ENCODE peak calls at places on chromosomes 13 and 19, in nine cellular contexts. T, F, A, Y, V, K, R, G and B are unnamed samples.

GRCh38 chr19:13118424-13119193 is 545 bp downstream of the NACC1 start:
- DNase-seq in Y (no peak), V (peak), G (peak), T (peak), A (no peak), F (peak), R (peak), K (peak), B (no peak)

GRCh38 chr13:93169980-93170379 is 56.6 kb upstream of the GPC6 start:
- DNase-seq in K (peak), F (no peak), R (no peak), T (peak), V (no peak), Y (no peak), G (no peak), A (no peak), B (no peak)

GRCh38 chr13:57557979-57558529 is 73.5 kb upstream of the PCDH17 start:
- DNase-seq in V (no peak), K (no peak), Y (no peak), G (peak), R (no peak), T (no peak), F (no peak), A (no peak), B (no peak)

GRCh38 chr19:1410136-1410786 is 2.9 kb downstream of the DAZAP1 start:
- DNase-seq in V (no peak), T (no peak), R (no peak), A (no peak), F (peak), Y (no peak), G (no peak), K (no peak), B (no peak)

GRCh38 chr13:114063545-114064515 is 68.6 kb downstream of the RASA3 start:
- DNase-seq in F (no peak), R (peak), Y (no peak), G (peak), K (no peak), V (no peak), T (peak), A (peak), B (no peak)

GRCh38 chr19:30681162-30681996 is 309.2 kb downstream of the ZNF536 start:
- DNase-seq in K (no peak), V (no peak), R (no peak), F (no peak), A (no peak), T (no peak), G (no peak), Y (peak), B (no peak)

GRCh38 chr13:42720116-42720857 is 61.1 kb upstream of the FAM216B start:
- DNase-seq in T (peak), R (no peak), K (peak), V (peak), A (no peak), G (no peak), Y (no peak), F (peak), B (no peak)

GRCh38 chr19:4675346-4675745 is 5.2 kb upstream of the MYDGF start:
- DNase-seq in V (no peak), T (no peak), G (no peak), R (no peak), K (no peak), A (no peak), F (no peak), Y (no peak), B (no peak)

GRCh38 chr13:113044431-113045114 is 61.0 kb upstream of the F7 start:
- DNase-seq in V (no peak), G (no peak), T (no peak), R (no peak), K (no peak), A (no peak), Y (no peak), F (no peak), B (no peak)

GRCh38 chr19:18594824-18595373 is 6.3 kb downstream of the REX1BD start:
- DNase-seq in F (no peak), G (no peak), A (no peak), K (no peak), T (no peak), V (no peak), Y (no peak), R (peak), B (no peak)

GRCh38 chr13:36445806-36446423 is 13.6 kb downstream of the CCNA1 start:
- DNase-seq in G (no peak), T (peak), F (no peak), R (no peak), A (no peak), V (no peak), Y (no peak), K (no peak), B (no peak)

GRCh38 chr19:38251564-38252051 is 4.6 kb downstream of the PPP1R14A start:
- DNase-seq in V (no peak), K (no peak), A (peak), G (no peak), Y (no peak), R (no peak), F (no peak), T (peak), B (no peak)

GRCh38 chr13:96141032-96141431 is 51.1 kb downstream of the HS6ST3 start:
- DNase-seq in T (peak), A (no peak), Y (no peak), K (no peak), R (no peak), G (peak), V (no peak), F (no peak), B (no peak)
- TF ChIP-seq CTCF in T (peak), A (peak), Y (no peak), K (no peak), R (no peak), G (peak), V (no peak), F (no peak), B (peak)

GRCh38 chr19:34580055-34580336 is 97.0 kb downstream of the SCGB2B2 start:
- DNase-seq in V (no peak), A (no peak), G (no peak), R (no peak), K (no peak), T (no peak), F (no peak), Y (no peak), B (no peak)
- TF ChIP-seq CTCF in V (no peak), A (no peak), G (no peak), R (no peak), K (no peak), T (no peak), F (no peak), Y (no peak), B (no peak)

DNA sequence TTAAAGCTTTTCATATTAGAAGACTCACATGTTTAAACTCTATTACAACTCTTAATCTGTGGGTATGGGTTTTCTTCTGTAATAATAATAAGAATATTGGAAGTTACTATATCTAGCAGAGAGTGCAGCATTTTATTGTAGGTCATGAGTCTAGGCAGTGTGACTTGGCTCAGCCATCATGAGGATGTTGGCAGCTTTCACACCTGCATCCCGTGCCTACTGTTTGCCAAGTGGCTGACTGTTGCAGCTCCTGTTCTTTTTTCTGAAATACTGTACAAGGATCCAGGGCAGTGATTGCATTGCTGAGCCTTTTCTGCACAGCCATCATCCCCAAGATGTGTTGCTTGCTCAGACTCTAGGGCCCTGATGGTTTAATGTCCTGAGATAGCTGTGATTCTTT is 47.4 kb downstream of the MTUS2 start:
- DNase-seq in A (no peak), T (no peak), R (no peak), G (no peak), F (no peak), V (no peak), Y (no peak), K (no peak), B (no peak)
- TF ChIP-seq CTCF in A (no peak), T (no peak), R (no peak), G (no peak), F (no peak), V (no peak), Y (no peak), K (no peak), B (no peak)

DNA sequence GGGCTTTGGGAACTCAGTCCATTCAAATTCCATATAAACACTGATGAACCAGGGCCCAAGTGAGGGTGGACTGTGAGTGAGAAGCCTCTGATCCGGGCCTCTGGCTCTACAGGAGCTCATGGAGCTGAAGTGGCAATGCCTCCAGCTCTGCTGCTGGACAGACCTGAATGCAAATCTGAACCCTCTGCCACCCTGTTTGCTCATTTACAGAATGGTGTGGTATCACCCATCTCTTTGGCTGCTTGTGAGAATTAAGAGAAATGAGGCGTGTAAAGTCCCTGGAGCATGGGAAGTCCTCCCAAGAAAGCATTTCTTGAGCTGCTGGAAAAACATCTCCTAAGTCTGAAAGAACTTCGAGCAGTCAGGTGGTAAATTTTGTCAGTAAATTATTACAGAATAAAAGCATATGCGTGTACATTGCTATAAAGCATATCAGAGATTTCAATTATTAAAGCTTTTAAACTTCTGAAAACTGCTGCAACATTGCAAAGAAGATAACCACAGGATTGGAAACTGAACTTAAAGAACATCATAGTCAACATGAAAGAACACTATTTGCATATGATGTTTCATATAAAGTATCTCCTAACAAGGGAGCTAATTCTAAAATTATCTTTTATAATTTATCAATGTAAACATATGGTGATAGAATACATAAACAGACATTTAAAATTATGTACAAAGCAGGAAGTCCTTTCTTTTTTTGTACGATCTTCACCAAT is 369.0 kb downstream of the UQCRFS1 start:
- DNase-seq in Y (no peak), A (no peak), R (no peak), F (no peak), T (no peak), G (no peak), K (no peak), V (no peak), B (no peak)
- TF ChIP-seq CTCF in Y (no peak), A (no peak), R (no peak), F (no peak), T (no peak), G (no peak), K (no peak), V (no peak), B (no peak)

GRCh38 chr19:56660381-56661105 is 11.0 kb downstream of the ZNF835 start:
- DNase-seq in T (no peak), F (peak), G (no peak), Y (peak), R (no peak), A (peak), K (no peak), V (no peak), B (no peak)
- TF ChIP-seq CTCF in T (no peak), F (no peak), G (peak), Y (no peak), R (peak), A (peak), K (no peak), V (no peak), B (no peak)

GRCh38 chr13:85608255-85608829 is 190.9 kb downstream of the SLITRK6 start:
- DNase-seq in Y (no peak), F (no peak), K (no peak), G (no peak), V (no peak), T (no peak), A (no peak), R (no peak), B (no peak)
- TF ChIP-seq CTCF in Y (no peak), F (no peak), K (no peak), G (no peak), V (no peak), T (no peak), A (no peak), R (no peak), B (no peak)